ENCODE peak calls at places on chromosomes 6 and 20, in ten cellular contexts. A, W, Z, S, N, Q, F, L, K and P are unnamed samples.

GRCh38 chr6:17725083-17725482 is 18.4 kb upstream of the NUP153 start:
- DNase-seq in Z (peak), N (peak), W (no peak), F (no peak), S (no peak), A (no peak), K (no peak), Q (no peak), L (no peak), P (no peak)

GRCh38 chr6:17394192-17394611 is 807 bp downstream of the CAP2 start:
- DNase-seq in W (peak), L (peak), F (no peak), S (no peak), N (no peak), A (no peak), Q (peak), K (no peak), Z (peak), P (no peak)

GRCh38 chr6:168238159-168238887 is 81.3 kb downstream of the DACT2 start:
- DNase-seq in K (no peak), Z (no peak), F (no peak), N (no peak), L (no peak), W (no peak), A (no peak), Q (no peak), S (no peak), P (no peak)

GRCh38 chr6:161271343-161272019 is 2.4 kb downstream of the AGPAT4 start:
- DNase-seq in L (no peak), N (no peak), A (no peak), F (no peak), W (no peak), Q (no peak), S (no peak), Z (no peak), K (no peak), P (no peak)

GRCh38 chr6:127198549-127198948 is 68.1 kb upstream of the RNF146 start:
- DNase-seq in A (no peak), F (no peak), N (no peak), Q (no peak), K (no peak), W (no peak), S (no peak), L (no peak), Z (no peak), P (no peak)

GRCh38 chr20:25339608-25340007 is 51.0 kb downstream of the ABHD12 start:
- DNase-seq in A (no peak), K (no peak), F (no peak), W (no peak), L (peak), N (no peak), Z (no peak), S (no peak), Q (no peak), P (peak)

GRCh38 chr20:42190084-42190483 is 571.9 kb upstream of the CHD6 start:
- DNase-seq in S (no peak), K (no peak), L (no peak), A (no peak), W (no peak), F (no peak), N (no peak), Q (no peak), Z (no peak), P (no peak)

GRCh38 chr6:14841901-14842421 is 403.9 kb upstream of the JARID2 start:
- DNase-seq in Q (peak), K (no peak), A (peak), W (no peak), Z (no peak), S (no peak), L (peak), F (peak), N (no peak), P (no peak)

GRCh38 chr20:848218-848617 is 14.7 kb downstream of the FAM110A start:
- DNase-seq in F (no peak), S (no peak), A (no peak), Z (no peak), N (no peak), W (no peak), K (no peak), L (no peak), Q (no peak), P (no peak)

GRCh38 chr6:20877008-20877937 is 343.0 kb downstream of the CDKAL1 start:
- DNase-seq in S (peak), Z (no peak), K (peak), N (no peak), F (peak), W (peak), Q (peak), L (no peak), A (peak), P (no peak)

GRCh38 chr6:26031595-26032386 is 55.4 kb upstream of the HFE start:
- DNase-seq in W (peak), S (no peak), F (no peak), N (peak), Q (peak), Z (peak), L (peak), A (peak), K (peak), P (peak)

GRCh38 chr20:1953616-1954015 is 40.2 kb downstream of the PDYN start:
- DNase-seq in Z (no peak), L (no peak), S (no peak), W (no peak), Q (no peak), N (no peak), A (no peak), K (no peak), F (no peak), P (no peak)

GRCh38 chr6:147507162-147508072 is 1.1 kb upstream of the SAMD5 start:
- DNase-seq in K (peak), Z (no peak), S (no peak), Q (no peak), N (no peak), F (no peak), A (no peak), L (peak), W (no peak), P (no peak)

GRCh38 chr6:123895346-123895745 is 91.7 kb downstream of the NKAIN2 start:
- DNase-seq in Z (no peak), W (no peak), L (no peak), F (no peak), A (no peak), N (no peak), Q (no peak), S (no peak), K (no peak), P (no peak)

GRCh38 chr6:109428889-109429477 is 11.4 kb downstream of the PPIL6 start:
- DNase-seq in Z (no peak), N (no peak), W (no peak), L (no peak), F (peak), A (no peak), Q (no peak), K (no peak), S (no peak), P (no peak)

GRCh38 chr6:41459738-41460137 is 86.4 kb upstream of the FOXP4 start:
- DNase-seq in A (no peak), Q (no peak), N (no peak), L (no peak), K (no peak), Z (no peak), F (no peak), S (no peak), W (no peak), P (no peak)